ENCODE peak calls at places on chromosomes 4 and X, in nine cellular contexts. V is NCI-H2081; I is naive thymus-derived CD4-positive, alpha-beta T cell; K is NCI-H510A treated with DMSO at 0.1 percent for 48 hours; S is Caki2; F is NCI-H1105; O is substantia nigra; W is suprapubic skin; L is activated T-cell treated with anti-CD3 and anti-CD28 coated beads for 1 hour. C is an unnamed sample.

GRCh38 chr4:71827811-71828210 is 43.9 kb upstream of the GC start:
- DNase-seq in S (no peak), K (no peak), I (no peak), V (no peak), W (no peak), O (no peak), L (no peak), F (no peak), C (no peak)

GRCh38 chr4:8728536-8729407 is 136.2 kb downstream of the CPZ start:
- DNase-seq in W (peak; percentile 77), I (no peak), F (no peak), K (no peak), S (no peak), V (no peak), O (no peak), L (no peak), C (no peak)

GRCh38 chrX:72105436-72105835 is 26.3 kb downstream of the RTL5 start:
- DNase-seq in V (no peak), K (no peak), L (no peak), I (peak; percentile 72), W (no peak), F (no peak), S (no peak), O (no peak), C (peak; percentile 86)

GRCh38 chr4:184104419-184105101 is 113.1 kb downstream of the ENPP6 start:
- DNase-seq in W (no peak), S (peak; percentile 31), K (no peak), O (no peak), L (no peak), F (no peak), I (no peak), V (no peak), C (no peak)

GRCh38 chr4:182862166-182862875 is 54.9 kb downstream of the DCTD start:
- DNase-seq in F (peak; percentile 42), L (no peak), I (no peak), V (peak; percentile 43), S (no peak), W (no peak), O (no peak), K (peak; percentile 29), C (no peak)

GRCh38 chrX:17456526-17456925 is 81.5 kb downstream of the NHS start:
- DNase-seq in V (no peak), O (no peak), L (no peak), I (no peak), S (no peak), W (no peak), K (no peak), F (peak; percentile 67), C (no peak)

GRCh38 chr4:129094347-129094746 is 1.0 kb upstream of the SCLT1 start:
- DNase-seq in I (no peak), S (no peak), K (no peak), W (no peak), O (no peak), F (no peak), L (no peak), V (no peak), C (no peak)

GRCh38 chr4:54971474-54971950 is 153.9 kb downstream of the KDR start:
- DNase-seq in S (peak; percentile 58), V (peak; percentile 11), L (no peak), F (no peak), I (peak; percentile 24), K (peak; percentile 95), W (no peak), O (no peak), C (peak; percentile 19)

GRCh38 chr4:1365271-1366178 is 18.5 kb downstream of the UVSSA start:
- DNase-seq in V (peak; percentile 67), F (no peak), L (no peak), S (no peak), O (no peak), K (no peak), I (no peak), W (no peak), C (no peak)

GRCh38 chr4:139735381-139736256 is 70.0 kb downstream of the MGST2 start:
- DNase-seq in L (no peak), F (no peak), S (no peak), V (no peak), W (no peak), K (no peak), O (no peak), I (no peak), C (peak; percentile 3)

GRCh38 chr4:185122681-185123345 is 20.3 kb upstream of the SLC25A4 start:
- DNase-seq in V (no peak), S (peak; percentile 28), W (no peak), F (no peak), K (peak; percentile 6), I (no peak), O (no peak), L (no peak), C (no peak)

GRCh38 chrX:38249965-38250364 is 29.3 kb upstream of the SRPX start:
- DNase-seq in V (no peak), K (no peak), L (no peak), S (no peak), W (no peak), F (no peak), O (no peak), I (no peak), C (no peak)

GRCh38 chr4:5033266-5033945 is 14.1 kb upstream of the CYTL1 start:
- DNase-seq in K (no peak), W (no peak), O (no peak), S (no peak), L (no peak), F (no peak), I (no peak), V (no peak), C (no peak)

GRCh38 chr4:143405197-143405730 is 68.6 kb downstream of the GAB1 start:
- DNase-seq in V (no peak), F (no peak), W (no peak), S (no peak), O (no peak), I (no peak), K (no peak), L (no peak), C (no peak)

GRCh38 chr4:165464813-165465381 is 86.1 kb downstream of the CPE start:
- DNase-seq in S (no peak), L (no peak), V (peak; percentile 41), O (no peak), W (no peak), I (peak; percentile 39), K (peak; percentile 69), F (peak; percentile 16), C (peak; percentile 28)

GRCh38 chr4:47349323-47349722 is 114.2 kb downstream of the COMMD8 start:
- DNase-seq in O (no peak), W (no peak), S (peak; percentile 90), L (no peak), V (no peak), K (no peak), F (no peak), I (no peak), C (no peak)

GRCh38 chr4:5019274-5019673 is at the start of gene CYTL1:
- DNase-seq in L (no peak), K (no peak), W (no peak), O (no peak), V (no peak), S (no peak), I (no peak), F (no peak), C (peak; percentile 20)

GRCh38 chr4:116400480-116400879 is 684.9 kb downstream of the TRAM1L1 start:
- DNase-seq in F (no peak), O (no peak), W (no peak), V (no peak), I (no peak), S (no peak), L (no peak), K (no peak), C (no peak)

GRCh38 chr4:26871611-26872010 is 11.0 kb downstream of the STIM2 start:
- DNase-seq in S (no peak), O (no peak), K (no peak), F (no peak), I (no peak), L (no peak), V (no peak), W (no peak), C (no peak)

GRCh38 chr4:74365761-74366160 is 816 bp downstream of the EREG start:
- DNase-seq in S (peak; percentile 55), V (no peak), O (no peak), L (no peak), F (peak; percentile 82), I (no peak), W (no peak), K (peak; percentile 66), C (no peak)

GRCh38 chr4:182827981-182828677 is 89.1 kb downstream of the DCTD start:
- DNase-seq in V (no peak), S (no peak), K (no peak), O (no peak), W (no peak), L (no peak), I (no peak), F (no peak), C (no peak)

GRCh38 chrX:30246769-30247489 is at the start of gene MAGEB1:
- DNase-seq in K (no peak), O (no peak), S (no peak), V (no peak), L (no peak), I (no peak), W (no peak), F (no peak), C (no peak)

GRCh38 chr4:113071811-113072210 is 22.4 kb downstream of the ANK2 start:
- DNase-seq in F (no peak), K (no peak), W (no peak), I (no peak), O (no peak), L (no peak), V (no peak), S (no peak), C (no peak)

GRCh38 chrX:109600114-109600710 is 24.8 kb downstream of the KCNE5 start:
- DNase-seq in F (no peak), L (no peak), V (no peak), I (no peak), K (peak; percentile 45), S (no peak), W (no peak), O (no peak), C (peak; percentile 35)

GRCh38 chr4:188417181-188417580 is 277.9 kb downstream of the TRIML1 start:
- DNase-seq in I (no peak), W (no peak), V (no peak), S (no peak), F (no peak), O (no peak), K (no peak), L (no peak), C (no peak)

GRCh38 chrX:108439434-108439883 is at the start of gene COL4A5:
- DNase-seq in S (peak; percentile 77), I (no peak), O (peak; percentile 0), W (no peak), F (peak; percentile 52), L (no peak), K (peak; percentile 64), V (peak; percentile 87), C (no peak)

GRCh38 chrX:21933077-21933476 is 7.4 kb upstream of the SMS start:
- DNase-seq in K (no peak), F (no peak), L (no peak), O (no peak), V (no peak), I (no peak), W (no peak), S (no peak), C (no peak)

C was measured in immature natural killer cell.